ENCODE peak calls at places on chromosome 13, in four cellular contexts. A, E, X and Y are unnamed samples. For H3K4me1, the result is how much of the 10 kb centered on the place peaks cover.

GRCh38 chr13:75196112-75196855 is 285.7 kb downstream of the TBC1D4 start:
- DNase-seq in A (no peak), E (no peak), X (no peak), Y (no peak)

GRCh38 chr13:33105387-33106005 is 89.3 kb downstream of the KL start:
- DNase-seq in A (no peak), E (no peak), X (peak), Y (no peak)

GRCh38 chr13:80436571-80437169 is 95.7 kb upstream of the SPRY2 start:
- DNase-seq in A (no peak), E (no peak), X (no peak), Y (peak)

GRCh38 chr13:87674143-87674772 is 3.1 kb downstream of the SLITRK5 start:
- DNase-seq in A (no peak), E (peak), X (no peak), Y (no peak)

GRCh38 chr13:112182831-112183543 is 116.0 kb downstream of the SOX1 start:
- DNase-seq in A (no peak), E (no peak), X (no peak), Y (no peak)

GRCh38 chr13:44819245-44819644 is 170.0 kb downstream of the NUFIP1 start:
- DNase-seq in A (peak), E (no peak), X (peak), Y (no peak)

GRCh38 chr13:110015253-110015652 is 228.9 kb upstream of the IRS2 start:
- DNase-seq in A (no peak), E (no peak), X (peak), Y (no peak)

GRCh38 chr13:32737111-32737571 is 150.9 kb downstream of the PDS5B start:
- DNase-seq in A (no peak), E (no peak), X (no peak), Y (no peak)

GRCh38 chr13:79475569-79475968 is 5.4 kb upstream of the NDFIP2 start:
- DNase-seq in A (no peak), E (no peak), X (no peak), Y (no peak)

GRCh38 chr13:110343241-110343865 is 36.3 kb downstream of the COL4A2 start:
- DNase-seq in A (no peak), E (no peak), X (no peak), Y (no peak)

GRCh38 chr13:72555601-72556000 is 171.8 kb downstream of the MZT1 start:
- DNase-seq in A (no peak), E (no peak), X (no peak), Y (no peak)

GRCh38 chr13:95002968-95003813 is 290.8 kb upstream of the SOX21 start:
- DNase-seq in A (no peak), E (peak), X (no peak), Y (no peak)

GRCh38 chr13:111326981-111327642 is 6.7 kb downstream of the TEX29 start:
- DNase-seq in A (no peak), E (peak), X (no peak), Y (no peak)

GRCh38 chr13:86355301-86355700 is 556.1 kb upstream of the SLITRK6 start:
- DNase-seq in A (no peak), E (no peak), X (no peak), Y (no peak)

GRCh38 chr13:30871713-30872029 is 34.4 kb upstream of the MEDAG start:
- DNase-seq in A (no peak), E (no peak), X (no peak), Y (no peak)

GRCh38 chr13:43269037-43269476 is 245.7 kb downstream of the DNAJC15 start:
- DNase-seq in A (no peak), E (no peak), X (peak), Y (no peak)

GRCh38 chr13:114249062-114249461 is 14.4 kb downstream of the CDC16 start:
- DNase-seq in A (no peak), E (no peak), X (no peak), Y (no peak)

DNA sequence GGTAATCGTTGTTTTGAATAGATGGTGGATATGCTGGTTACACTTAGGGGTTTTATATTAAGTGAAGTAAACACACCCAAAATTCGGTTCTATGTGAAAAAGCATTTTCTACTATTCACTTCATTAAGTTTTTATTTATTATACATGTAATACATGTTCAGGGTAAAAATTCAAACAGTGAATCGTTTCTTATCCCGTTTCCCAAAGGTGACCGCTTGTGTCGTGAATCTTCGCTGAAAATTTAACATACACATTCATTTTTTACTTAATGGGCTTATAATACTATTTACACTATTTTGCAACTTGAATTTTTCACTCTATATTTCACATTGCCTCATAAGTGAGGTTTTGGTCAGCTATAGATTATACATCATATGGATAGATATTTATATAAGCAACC is 24.5 kb downstream of the IPO5 start:
- DNase-seq in A (no peak), E (no peak), X (no peak), Y (no peak)
- H3K4me1 ChIP-seq in A (half or more), E (under half), X (under half), Y (under half)

GRCh38 chr13:25575562-25575961 is 203.8 kb downstream of the ATP8A2 start:
- DNase-seq in A (no peak), E (no peak), X (no peak), Y (no peak)
- H3K27ac ChIP-seq in A (no peak), E (no peak), X (no peak), Y (no peak)

GRCh38 chr13:99050983-99051488 is 73.2 kb upstream of the DOCK9 start:
- DNase-seq in A (no peak), E (no peak), X (no peak), Y (no peak)
- H3K4me1 ChIP-seq in A (under half), E (under half), X (under half), Y (under half)

DNA sequence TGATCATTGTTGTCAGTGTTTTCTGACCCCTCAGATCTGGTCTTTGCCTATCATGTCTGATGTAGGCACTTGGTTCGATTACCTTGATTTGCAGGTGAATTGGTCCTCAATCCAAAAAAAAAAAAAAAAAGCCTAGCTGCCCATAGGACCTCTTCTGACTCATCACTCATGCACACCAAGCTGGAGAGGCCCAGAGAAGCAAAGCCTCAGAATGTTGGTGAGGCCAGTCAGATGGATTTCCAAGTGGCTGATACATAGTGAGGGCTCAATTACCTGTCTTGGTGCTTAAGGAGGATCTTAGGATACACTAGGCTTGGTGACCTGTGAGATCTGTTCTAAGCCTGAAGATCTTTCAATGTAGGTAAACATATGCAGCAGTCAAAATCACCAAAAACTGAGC is 80.0 kb upstream of the RAP2A start:
- DNase-seq in A (no peak), E (no peak), X (no peak), Y (no peak)
- H3K27ac ChIP-seq in A (no peak), E (no peak), X (no peak), Y (no peak)

GRCh38 chr13:51257187-51257586 is 35.0 kb downstream of the FAM124A start:
- DNase-seq in A (peak), E (no peak), X (no peak), Y (no peak)
- H3K4me1 ChIP-seq in A (under half), E (under half), X (under half), Y (under half)

GRCh38 chr13:46717275-46717674 is 79.7 kb downstream of the ESD start:
- DNase-seq in A (no peak), E (no peak), X (no peak), Y (no peak)

GRCh38 chr13:46716821-46717220 is 80.1 kb downstream of the ESD start:
- DNase-seq in A (no peak), E (no peak), X (no peak), Y (no peak)

GRCh38 chr13:46715363-46715762 is 81.6 kb downstream of the ESD start:
- DNase-seq in A (no peak), E (no peak), X (no peak), Y (no peak)

GRCh38 chr13:46721054-46721453 is 75.9 kb downstream of the ESD start:
- DNase-seq in A (peak), E (no peak), X (peak), Y (peak)

DNA sequence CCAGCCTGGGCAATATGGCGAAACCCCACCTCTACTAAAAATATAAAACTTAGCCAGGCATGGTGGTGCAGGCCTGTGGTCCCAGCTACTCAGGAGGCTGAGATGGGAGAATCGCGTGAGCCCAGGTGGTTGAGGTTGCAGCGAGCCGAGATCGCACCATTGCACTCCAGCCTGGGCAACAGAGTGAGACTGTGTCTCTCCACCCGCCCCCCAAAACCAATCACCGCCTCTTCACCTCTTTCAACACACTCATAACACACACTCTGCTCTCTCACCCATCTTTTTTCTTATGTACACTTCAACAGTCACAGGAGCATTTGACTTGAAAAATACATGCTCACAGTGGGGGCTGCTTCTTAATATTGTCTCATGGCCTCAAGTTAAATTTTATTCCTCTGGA is 76.8 kb downstream of the ESD start:
- DNase-seq in A (peak), E (no peak), X (no peak), Y (no peak)
- H3K27ac ChIP-seq in A (no peak), E (no peak), X (no peak), Y (no peak)

GRCh38 chr13:40622246-40622645 is 44.2 kb downstream of the FOXO1 start:
- DNase-seq in A (no peak), E (no peak), X (no peak), Y (no peak)
- H3K4me1 ChIP-seq in A (half or more), E (under half), X (half or more), Y (under half)